ENCODE peak calls at places on chromosome 5, in four cellular contexts. B is stimulated activated CD8-positive, alpha-beta memory T cell treated with anti-CD3 and anti-CD28 coated beads, Interleukin-7, amount 100 ng/mL, for 24 hours; O is activated CD4-positive, alpha-beta T cell treated with anti-CD3 and anti-CD28 coated beads, Interleukin-2, amount 10 ng/mL, durations not matched to agents 7 days and 5 days; R is iris pigment epithelial cell. W is an unnamed sample.

GRCh38 chr5:19554524-19554923 is 433.5 kb downstream of the CDH18 start:
- DNase-seq in B (no peak), O (no peak), R (no peak), W (no peak)

GRCh38 chr5:42507451-42508092 is 84.3 kb downstream of the GHR start:
- DNase-seq in B (no peak), O (no peak), R (no peak), W (no peak)

GRCh38 chr5:147763791-147764525 is 18.6 kb downstream of the JAKMIP2 start:
- DNase-seq in B (no peak), O (no peak), R (peak), W (no peak)

GRCh38 chr5:14225173-14225834 is 82.2 kb downstream of the TRIO start:
- DNase-seq in B (no peak), O (no peak), R (no peak), W (no peak)

GRCh38 chr5:15598294-15598902 is 98.4 kb downstream of the FBXL7 start:
- DNase-seq in B (no peak), O (peak), R (peak), W (no peak)

GRCh38 chr5:110851357-110851756 is 112.5 kb downstream of the SLC25A46 start:
- DNase-seq in B (no peak), O (no peak), R (peak), W (no peak)

GRCh38 chr5:172452398-172453205 is 1.7 kb downstream of the SH3PXD2B start:
- DNase-seq in B (no peak), O (no peak), R (peak), W (no peak)

GRCh38 chr5:82338731-82339130 is 60.6 kb upstream of the RPS23 start:
- DNase-seq in B (no peak), O (no peak), R (no peak), W (no peak)

GRCh38 chr5:36237756-36238155 is 4.0 kb downstream of the NADK2 start:
- DNase-seq in B (no peak), O (no peak), R (no peak), W (no peak)

GRCh38 chr5:54440456-54440893 is 15.0 kb upstream of the HSPB3 start:
- DNase-seq in B (no peak), O (peak), R (no peak), W (no peak)

GRCh38 chr5:114238771-114239313 is 123.0 kb upstream of the KCNN2 start:
- DNase-seq in B (no peak), O (no peak), R (no peak), W (no peak)

GRCh38 chr5:32836176-32836575 is 125.1 kb downstream of the NPR3 start:
- DNase-seq in B (no peak), O (no peak), R (no peak), W (no peak)

GRCh38 chr5:124342027-124342471 is 404.4 kb downstream of the ZNF608 start:
- DNase-seq in B (no peak), O (no peak), R (peak), W (no peak)

GRCh38 chr5:175471628-175472027 is 6.7 kb upstream of the SFXN1 start:
- DNase-seq in B (no peak), O (no peak), R (no peak), W (no peak)

W was measured in D721Med.